ENCODE peak calls at places on chromosomes 7 and 10, in four cellular contexts. A, L, I and U are unnamed samples.

GRCh38 chr10:124381011-124381591 is 37.6 kb downstream of the OAT start:
- DNase-seq in I (no peak), A (no peak), L (no peak), U (no peak)

GRCh38 chr7:48035967-48036478 is 680 bp downstream of the C7orf57 start:
- DNase-seq in L (no peak), I (peak), A (peak), U (peak)

GRCh38 chr10:75400769-75401568 is 595 bp downstream of the ZNF503 start:
- DNase-seq in A (peak), I (peak), L (peak), U (peak)

GRCh38 chr10:30075487-30075886 is 16.1 kb upstream of the JCAD start:
- DNase-seq in L (no peak), A (no peak), I (no peak), U (no peak)

GRCh38 chr7:103711413-103711812 is 265.4 kb upstream of the SLC26A5 start:
- DNase-seq in I (no peak), A (no peak), L (no peak), U (no peak)

GRCh38 chr7:110358028-110358427 is 732.9 kb upstream of the LRRN3 start:
- DNase-seq in A (no peak), I (no peak), L (no peak), U (no peak)

GRCh38 chr10:17226891-17227303 is 1.1 kb upstream of the VIM start:
- DNase-seq in I (no peak), L (no peak), A (peak), U (no peak)

GRCh38 chr10:14491814-14492213 is 161.1 kb upstream of the FRMD4A start:
- DNase-seq in L (no peak), A (no peak), I (no peak), U (no peak)

GRCh38 chr7:116786791-116787443 is 75.5 kb upstream of the CAPZA2 start:
- DNase-seq in L (peak), I (peak), A (no peak), U (no peak)

GRCh38 chr10:96585726-96586418 is 940 bp downstream of the TM9SF3 start:
- DNase-seq in I (peak), A (no peak), L (peak), U (no peak)

GRCh38 chr10:75751232-75751631 is 319.8 kb downstream of the LRMDA start:
- DNase-seq in I (no peak), A (no peak), L (no peak), U (no peak)

GRCh38 chr7:45924283-45924682 is 3.2 kb upstream of the IGFBP3 start:
- DNase-seq in A (peak), I (peak), L (no peak), U (no peak)

GRCh38 chr7:36820527-36821170 is 96.4 kb upstream of the AOAH start:
- DNase-seq in I (peak), A (no peak), L (no peak), U (no peak)

GRCh38 chr10:132667613-132668394 is 118.1 kb downstream of the NKX6-2 start:
- DNase-seq in L (no peak), I (peak), A (no peak), U (no peak)

DNA sequence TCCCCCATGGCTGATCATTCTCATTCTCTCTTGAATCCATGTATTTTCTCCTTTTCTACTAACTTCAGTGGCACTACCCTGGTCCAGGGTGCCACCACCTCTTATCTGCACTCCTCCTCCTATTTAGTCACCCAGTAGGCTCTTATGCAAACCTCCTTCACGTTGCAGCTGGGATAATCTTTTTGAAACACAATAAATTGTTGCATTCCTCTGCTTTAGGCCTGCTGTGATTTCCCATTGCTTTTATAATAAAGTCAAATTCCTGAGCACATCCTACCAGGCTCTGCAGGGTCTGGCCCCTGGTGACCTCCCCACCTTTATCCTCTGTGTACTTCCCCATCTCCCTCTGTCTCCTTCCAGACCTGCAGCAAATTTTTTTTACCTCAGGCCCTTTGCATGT is 112.7 kb upstream of the KIAA1217 start:
- DNase-seq in I (no peak), A (no peak), L (no peak), U (no peak)
- H3K4me3 ChIP-seq in I (no peak), A (no peak), L (no peak), U (no peak)

DNA sequence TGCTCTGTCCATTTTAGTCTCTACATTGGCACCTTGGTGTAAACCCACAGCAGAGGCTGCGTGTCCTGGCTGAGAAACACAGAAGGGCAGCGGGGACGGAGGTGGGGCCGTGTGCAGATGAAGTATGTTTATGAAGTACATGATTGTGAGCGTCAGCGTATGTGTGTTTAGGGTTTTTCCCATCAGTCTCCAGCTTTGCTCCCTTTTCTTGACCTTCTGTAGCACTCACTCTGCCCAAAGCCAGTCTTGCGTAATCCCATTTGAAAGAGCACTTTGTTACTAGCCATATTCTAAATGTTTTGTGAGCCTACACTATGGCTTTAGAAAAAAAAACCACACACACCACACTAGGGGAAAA is 750.8 kb upstream of the SORCS1 start:
- DNase-seq in I (peak), L (no peak), A (no peak), U (no peak)
- H3K4me3 ChIP-seq in I (peak), L (no peak), A (peak), U (no peak)

GRCh38 chr7:107643407-107643806 is 17.2 kb upstream of the SLC26A4 start:
- DNase-seq in I (peak), A (no peak), L (no peak), U (no peak)

GRCh38 chr7:107643938-107644703 is 16.5 kb upstream of the SLC26A4 start:
- DNase-seq in A (peak), I (peak), L (peak), U (no peak)

GRCh38 chr7:107638594-107638993 is 22.0 kb upstream of the SLC26A4 start:
- DNase-seq in I (no peak), L (peak), A (no peak), U (no peak)
- H3K4me3 ChIP-seq in I (no peak), L (no peak), A (no peak), U (no peak)

GRCh38 chr10:31921031-31921430 is 7.6 kb downstream of the ARHGAP12 start:
- DNase-seq in I (no peak), L (peak), A (no peak), U (no peak)
- H3K4me3 ChIP-seq in I (no peak), L (peak), A (no peak), U (no peak)

GRCh38 chr7:142131439-142131838 is 19.9 kb downstream of the MGAM2 start:
- DNase-seq in L (no peak), A (no peak), I (no peak), U (no peak)

GRCh38 chr7:142130282-142130681 is 18.8 kb downstream of the MGAM2 start:
- DNase-seq in A (no peak), L (no peak), I (no peak), U (no peak)

GRCh38 chr7:142134944-142135343 is 23.4 kb downstream of the MGAM2 start:
- DNase-seq in A (no peak), I (no peak), L (no peak), U (no peak)

DNA sequence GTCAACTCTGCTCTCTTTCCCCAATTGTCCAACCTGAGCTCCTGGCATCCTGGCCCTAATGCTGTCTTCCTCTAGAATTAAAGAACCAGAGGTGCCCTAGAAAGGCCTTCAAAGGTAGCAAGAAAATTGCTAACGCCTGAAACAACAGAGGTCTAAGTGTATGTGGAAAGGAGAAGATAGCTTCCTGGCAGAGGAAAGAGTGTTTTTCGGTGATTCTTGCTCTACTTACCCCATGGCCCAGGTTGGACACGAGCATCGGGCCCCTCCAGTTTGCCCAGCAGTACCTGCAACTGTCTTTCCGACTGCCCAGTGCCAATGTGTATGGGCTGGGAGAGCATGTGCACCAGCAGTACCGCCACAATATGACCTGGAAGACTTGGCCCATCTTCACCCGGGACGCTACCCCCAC is 22.2 kb downstream of the MGAM2 start:
- DNase-seq in A (no peak), I (no peak), L (no peak), U (no peak)
- H3K4me3 ChIP-seq in A (no peak), I (no peak), L (no peak), U (no peak)

DNA sequence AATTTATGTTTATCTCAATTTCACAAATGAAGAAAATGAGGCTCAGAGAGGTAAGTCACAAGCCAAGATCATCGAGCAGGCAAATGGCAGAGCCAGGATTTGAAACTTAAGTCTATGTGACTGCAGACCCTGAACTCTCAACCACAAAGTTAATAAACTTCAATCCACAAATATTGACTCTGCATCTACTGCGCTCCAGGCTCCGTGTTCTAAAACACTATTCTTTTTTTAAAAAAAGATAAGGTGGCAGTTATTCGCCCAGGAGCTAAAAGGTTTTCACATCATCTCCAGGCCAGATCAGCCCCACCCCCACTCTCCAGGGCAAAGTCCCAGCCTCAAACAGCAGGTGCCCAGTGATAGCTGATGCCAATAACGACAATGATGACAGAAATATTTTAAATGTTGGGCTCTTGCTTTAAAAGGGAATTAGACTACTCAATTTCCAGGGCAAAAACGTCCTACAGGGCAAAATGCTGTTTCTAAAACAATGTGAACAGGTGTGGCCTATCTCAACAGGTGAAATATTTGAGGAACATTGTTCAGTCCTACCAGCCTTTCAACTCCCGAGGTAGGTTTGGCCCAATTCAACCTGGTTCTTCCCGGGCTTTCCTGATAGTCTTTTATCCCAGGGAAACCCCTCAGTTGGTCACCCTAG is 85.2 kb downstream of the SORBS1 start:
- DNase-seq in I (no peak), A (peak), L (no peak), U (peak)
- H3K4me3 ChIP-seq in I (no peak), A (no peak), L (no peak), U (no peak)

GRCh38 chr7:23467281-23467680 is 3.0 kb downstream of the IGF2BP3 start:
- DNase-seq in A (no peak), I (no peak), L (no peak), U (no peak)

GRCh38 chr7:23467731-23468720 is 2.3 kb downstream of the IGF2BP3 start:
- DNase-seq in I (peak), L (peak), A (no peak), U (no peak)

GRCh38 chr7:23458044-23458443 is 12.2 kb downstream of the IGF2BP3 start:
- DNase-seq in L (no peak), A (no peak), I (no peak), U (no peak)

GRCh38 chr7:23468721-23469149 is 1.6 kb downstream of the IGF2BP3 start:
- DNase-seq in L (no peak), A (peak), I (no peak), U (no peak)

DNA sequence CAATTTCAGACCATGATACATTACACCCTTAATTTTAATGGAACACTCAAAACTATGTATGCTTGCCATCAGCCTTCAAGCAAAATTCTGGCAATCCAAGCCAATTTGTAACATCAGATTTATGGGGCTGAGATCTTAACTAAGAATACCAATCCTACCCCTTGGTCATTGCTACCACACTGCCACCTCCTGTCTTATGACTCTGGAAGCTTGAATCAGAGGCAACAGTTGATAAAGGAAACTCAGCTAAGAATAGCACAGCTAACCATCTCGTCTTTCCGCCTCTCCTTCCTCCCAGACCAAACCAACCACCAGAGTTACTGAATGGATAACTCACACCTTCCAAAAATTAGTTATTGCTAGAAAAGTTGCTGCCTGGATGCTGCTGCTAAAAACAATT is 7.4 kb downstream of the IGF2BP3 start:
- DNase-seq in I (peak), L (no peak), A (no peak), U (no peak)
- H3K4me3 ChIP-seq in I (no peak), L (no peak), A (no peak), U (no peak)